ENCODE peak calls at places on chromosomes 3 and 15, in eight cellular contexts. I is A549, B is GM12878, K is HCT116, F is endothelial cell of umbilical vein, U is H1, M is K562, V is HepG2. O is an unnamed sample.
A peak's percentile ranks its signal among the peaks of the same experiment; 100 is the strongest.

GRCh38 chr3:15434756-15435155 is 7.4 kb downstream of the EAF1 start:
- DNase-seq in I (no peak), B (no peak), K (no peak), F (no peak), U (no peak), M (no peak), V (no peak), O (no peak)

GRCh38 chr3:147816770-147817169 is 407.6 kb downstream of the ZIC1 start:
- DNase-seq in I (peak; percentile 7), B (no peak), K (no peak), F (peak; percentile 91), U (no peak), M (no peak), V (no peak), O (no peak)

GRCh38 chr3:72628065-72628464 is 220.2 kb downstream of the SHQ1 start:
- DNase-seq in I (no peak), B (no peak), K (no peak), F (no peak), U (no peak), M (no peak), V (no peak), O (peak; percentile 44)

GRCh38 chr15:74240002-74240568 is 4.0 kb downstream of the CCDC33 start:
- DNase-seq in I (peak; percentile 93), B (no peak), K (peak; percentile 88), F (peak; percentile 92), U (no peak), M (no peak), V (peak; percentile 40), O (peak; percentile 26)

GRCh38 chr3:187291001-187291511 is 481 bp downstream of the MASP1 start:
- DNase-seq in I (no peak), B (no peak), K (no peak), F (no peak), U (no peak), M (no peak), V (no peak), O (no peak)

GRCh38 chr15:38589502-38589901 is 24.9 kb upstream of the RASGRP1 start:
- DNase-seq in I (peak; percentile 49), B (no peak), K (no peak), F (no peak), U (no peak), M (no peak), V (no peak), O (peak; percentile 66)

GRCh38 chr3:186849392-186849975 is 7.0 kb downstream of the ADIPOQ start:
- DNase-seq in I (peak; percentile 42), B (peak; percentile 30), K (peak; percentile 35), F (peak; percentile 74), U (no peak), M (no peak), V (peak; percentile 67), O (peak; percentile 58)

GRCh38 chr3:158106773-158107461 is 697 bp upstream of the SHOX2 start:
- DNase-seq in I (peak; percentile 44), B (no peak), K (no peak), F (peak; percentile 35), U (no peak), M (no peak), V (no peak), O (no peak)

GRCh38 chr3:101898062-101898461 is 48.7 kb downstream of the NFKBIZ start:
- DNase-seq in I (no peak), B (no peak), K (no peak), F (no peak), U (no peak), M (no peak), V (no peak), O (no peak)

GRCh38 chr15:84828433-84828908 is 11.3 kb downstream of the ALPK3 start:
- DNase-seq in I (no peak), B (no peak), K (no peak), F (no peak), U (no peak), M (no peak), V (no peak), O (no peak)

GRCh38 chr3:189144645-189145044 is 27.1 kb upstream of the TPRG1 start:
- DNase-seq in I (peak; percentile 47), B (no peak), K (no peak), F (peak; percentile 4), U (no peak), M (no peak), V (no peak), O (peak; percentile 57)

GRCh38 chr3:132556467-132557159 is 40.5 kb upstream of the ACKR4 start:
- DNase-seq in I (no peak), B (no peak), K (no peak), F (peak; percentile 28), U (no peak), M (no peak), V (no peak), O (no peak)

GRCh38 chr3:131396170-131396569 is 14.6 kb downstream of the NUDT16 start:
- DNase-seq in I (no peak), B (no peak), K (no peak), F (no peak), U (no peak), M (no peak), V (no peak), O (peak; percentile 15)

GRCh38 chr3:173045770-173046382 is 95.2 kb downstream of the SPATA16 start:
- DNase-seq in I (no peak), B (no peak), K (no peak), F (peak; percentile 35), U (no peak), M (no peak), V (no peak), O (no peak)

GRCh38 chr3:141095546-141095937 is 44.4 kb downstream of the SPSB4 start:
- DNase-seq in I (no peak), B (no peak), K (no peak), F (no peak), U (no peak), M (no peak), V (no peak), O (no peak)

GRCh38 chr15:57927091-57927631 is 138.3 kb downstream of the ALDH1A2 start:
- DNase-seq in I (no peak), B (no peak), K (no peak), F (no peak), U (no peak), M (no peak), V (no peak), O (no peak)

DNA sequence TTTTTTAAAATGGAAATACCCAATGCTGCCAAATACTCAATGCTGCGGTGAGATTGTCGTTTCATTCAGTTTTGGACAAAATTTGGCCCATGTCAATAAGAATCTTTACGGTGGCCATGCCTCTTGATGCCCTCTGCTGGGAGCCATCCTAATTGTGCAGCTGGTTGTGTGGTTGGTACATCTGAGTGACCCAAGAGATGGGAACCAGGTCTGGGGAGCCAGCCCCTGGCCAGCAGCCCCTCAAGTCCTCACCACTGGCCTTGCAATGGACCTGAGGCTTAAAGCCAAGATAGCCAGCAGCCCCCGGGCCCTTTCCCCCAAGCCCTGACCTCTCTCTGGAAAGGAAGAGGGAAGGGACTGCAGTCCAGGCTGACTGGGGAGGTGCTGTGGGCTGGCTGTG is 36.4 kb upstream of the ESYT3 start:
- DNase-seq in I (no peak), B (no peak), K (no peak), F (no peak), U (no peak), M (no peak), V (no peak), O (no peak)
- TF ChIP-seq MAX in I (no peak), B (no peak), K (no peak), F (no peak), U (no peak), M (no peak), V (no peak), O (no peak)

DNA sequence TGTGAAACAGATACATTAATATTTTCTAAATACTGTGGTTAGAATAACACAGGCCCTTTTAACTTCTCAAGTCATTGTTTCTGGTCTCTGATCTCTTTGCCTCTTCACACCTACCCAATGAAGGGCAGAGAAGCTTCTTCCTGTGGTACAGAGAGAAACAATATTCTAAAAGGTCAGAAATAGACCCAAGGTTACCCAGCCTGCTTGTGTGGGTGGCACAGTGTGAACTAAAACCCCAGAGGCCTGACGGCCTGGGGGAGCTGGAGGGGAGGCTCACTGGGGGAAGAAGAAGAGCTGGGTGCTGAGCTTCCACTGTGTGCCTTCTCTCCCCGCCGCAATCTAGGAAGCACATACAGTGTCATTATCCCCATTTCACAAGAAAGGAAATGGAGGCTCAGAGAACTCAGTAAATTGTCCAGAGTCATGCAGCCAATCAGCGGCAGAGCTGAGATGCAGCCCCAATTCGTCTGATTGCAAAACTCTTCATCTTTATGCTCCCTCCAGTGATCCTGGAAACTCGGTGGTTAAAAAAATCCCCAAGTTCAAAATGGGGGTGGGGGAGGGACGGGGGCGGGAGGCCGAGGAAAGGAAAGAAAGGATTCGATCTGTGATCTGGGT is 64.1 kb upstream of the HEG1 start:
- DNase-seq in I (no peak), B (peak; percentile 87), K (no peak), F (no peak), U (no peak), M (no peak), V (no peak), O (peak; percentile 70)
- TF ChIP-seq POLR2A in I (no peak), B (no peak), K (no peak), F (no peak), U (no peak), M (no peak), V (no peak), O (no peak)

GRCh38 chr3:59654953-59655430 is 605.2 kb upstream of the CFAP20DC start:
- DNase-seq in I (no peak), B (no peak), K (no peak), F (no peak), U (no peak), M (no peak), V (no peak), O (no peak)
- H3K4me3 ChIP-seq in I (no peak overlapping the region), B (no peak overlapping the region), K (no peak overlapping the region), F (no peak overlapping the region), U (no peak overlapping the region), M (no peak overlapping the region), V (no peak overlapping the region), O (no peak overlapping the region)

GRCh38 chr3:111852540-111852939 is 6.5 kb upstream of the PHLDB2 start:
- DNase-seq in I (no peak), B (no peak), K (no peak), F (peak; percentile 86), U (no peak), M (no peak), V (no peak), O (no peak)

GRCh38 chr3:111851511-111851954 is 7.5 kb upstream of the PHLDB2 start:
- DNase-seq in I (no peak), B (no peak), K (peak; percentile 86), F (peak; percentile 93), U (no peak), M (no peak), V (no peak), O (no peak)

GRCh38 chr3:111848246-111848645 is 10.8 kb upstream of the PHLDB2 start:
- DNase-seq in I (no peak), B (no peak), K (peak; percentile 85), F (no peak), U (no peak), M (no peak), V (no peak), O (no peak)

GRCh38 chr3:111848778-111849177 is 10.3 kb upstream of the PHLDB2 start:
- DNase-seq in I (no peak), B (no peak), K (no peak), F (no peak), U (no peak), M (no peak), V (no peak), O (no peak)

DNA sequence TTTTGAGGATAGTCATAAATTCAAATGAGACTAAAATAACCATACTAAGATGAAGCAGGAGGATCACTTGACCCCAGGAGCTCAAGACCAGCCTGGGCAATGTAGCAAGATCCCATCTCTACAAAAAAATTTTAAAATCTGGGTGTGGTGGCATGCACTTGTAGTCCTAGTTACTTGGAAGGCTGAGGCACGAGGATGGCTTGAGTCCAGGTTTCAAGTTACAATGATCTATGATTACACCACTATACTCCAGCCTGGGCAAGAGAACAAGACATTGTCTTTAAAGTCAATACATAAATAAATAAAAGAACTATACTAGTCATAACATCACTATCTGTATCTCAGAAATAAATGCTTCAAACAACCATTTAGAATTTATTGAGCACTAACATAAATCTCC is 8.6 kb upstream of the PHLDB2 start:
- DNase-seq in I (peak; percentile 25), B (no peak), K (no peak), F (peak; percentile 69), U (no peak), M (no peak), V (no peak), O (no peak)
- TF ChIP-seq MAX in I (no peak), B (no peak), K (no peak), F (no peak), U (no peak), M (no peak), V (no peak), O (no peak)